ENCODE peak calls at places on chromosomes 3 and 15, in six cellular contexts. One of them, this sample, is unnamed.

GRCh38 chr15:41495736-41496599 is 2.3 kb downstream of the ITPKA start:
- DNase-seq in endothelial cell of umbilical vein: no peak
- DNase-seq in ovary: no peak
- DNase-seq in esophagus muscularis mucosa: no peak
- DNase-seq in AG04450: no peak
- DNase-seq in transverse colon: peak
- DNase-seq in this sample: no peak

GRCh38 chr3:107431048-107431297 is 53.7 kb downstream of the CCDC54 start:
- DNase-seq in transverse colon: peak
- DNase-seq in esophagus muscularis mucosa: no peak
- DNase-seq in endothelial cell of umbilical vein: peak
- DNase-seq in ovary: no peak
- DNase-seq in AG04450: no peak
- DNase-seq in this sample: no peak

GRCh38 chr3:14166877-14167605 is 11.4 kb downstream of the XPC start:
- DNase-seq in esophagus muscularis mucosa: no peak
- DNase-seq in transverse colon: no peak
- DNase-seq in ovary: no peak
- DNase-seq in endothelial cell of umbilical vein: no peak
- DNase-seq in AG04450: no peak
- DNase-seq in this sample: no peak

GRCh38 chr15:80434926-80435720 is 30.9 kb downstream of the ARNT2 start:
- DNase-seq in ovary: peak
- DNase-seq in endothelial cell of umbilical vein: no peak
- DNase-seq in transverse colon: no peak
- DNase-seq in esophagus muscularis mucosa: no peak
- DNase-seq in AG04450: no peak
- DNase-seq in this sample: no peak

GRCh38 chr3:189813652-189814245 is 182.6 kb downstream of the TP63 start:
- DNase-seq in ovary: no peak
- DNase-seq in transverse colon: no peak
- DNase-seq in endothelial cell of umbilical vein: no peak
- DNase-seq in esophagus muscularis mucosa: no peak
- DNase-seq in AG04450: no peak
- DNase-seq in this sample: no peak

GRCh38 chr3:39499651-39500273 is 32.3 kb downstream of the MOBP start:
- DNase-seq in endothelial cell of umbilical vein: no peak
- DNase-seq in AG04450: no peak
- DNase-seq in ovary: no peak
- DNase-seq in esophagus muscularis mucosa: no peak
- DNase-seq in transverse colon: no peak
- DNase-seq in this sample: no peak

GRCh38 chr3:31968927-31969418 is 12.1 kb downstream of the OSBPL10 start:
- DNase-seq in AG04450: peak
- DNase-seq in esophagus muscularis mucosa: peak
- DNase-seq in ovary: no peak
- DNase-seq in transverse colon: no peak
- DNase-seq in endothelial cell of umbilical vein: peak
- DNase-seq in this sample: no peak

GRCh38 chr3:123383101-123384053 is 65.5 kb downstream of the ADCY5 start:
- DNase-seq in ovary: peak
- DNase-seq in AG04450: no peak
- DNase-seq in endothelial cell of umbilical vein: no peak
- DNase-seq in transverse colon: no peak
- DNase-seq in esophagus muscularis mucosa: no peak
- DNase-seq in this sample: no peak

GRCh38 chr3:173396191-173397041 is 1.1 kb upstream of the NLGN1 start:
- DNase-seq in ovary: no peak
- DNase-seq in AG04450: no peak
- DNase-seq in endothelial cell of umbilical vein: peak
- DNase-seq in esophagus muscularis mucosa: no peak
- DNase-seq in transverse colon: no peak
- DNase-seq in this sample: no peak

GRCh38 chr3:69997486-69998307 is 1.8 kb upstream of the SAMMSON start:
- DNase-seq in transverse colon: no peak
- DNase-seq in esophagus muscularis mucosa: no peak
- DNase-seq in AG04450: no peak
- DNase-seq in ovary: no peak
- DNase-seq in endothelial cell of umbilical vein: no peak
- DNase-seq in this sample: no peak

GRCh38 chr3:106249159-106249558 is 380.3 kb upstream of the CBLB start:
- DNase-seq in ovary: no peak
- DNase-seq in endothelial cell of umbilical vein: no peak
- DNase-seq in transverse colon: no peak
- DNase-seq in AG04450: peak
- DNase-seq in esophagus muscularis mucosa: no peak
- DNase-seq in this sample: no peak

GRCh38 chr15:90891346-90891949 is 7.1 kb downstream of the FES start:
- DNase-seq in esophagus muscularis mucosa: no peak
- DNase-seq in ovary: no peak
- DNase-seq in transverse colon: no peak
- DNase-seq in AG04450: no peak
- DNase-seq in endothelial cell of umbilical vein: no peak
- DNase-seq in this sample: no peak

GRCh38 chr3:159080821-159081220 is 279.0 kb downstream of the MFSD1 start:
- DNase-seq in esophagus muscularis mucosa: no peak
- DNase-seq in transverse colon: no peak
- DNase-seq in endothelial cell of umbilical vein: no peak
- DNase-seq in ovary: no peak
- DNase-seq in AG04450: no peak
- DNase-seq in this sample: no peak

GRCh38 chr15:57376695-57377477 is 581 bp downstream of the CGNL1 start:
- DNase-seq in ovary: no peak
- DNase-seq in transverse colon: no peak
- DNase-seq in endothelial cell of umbilical vein: peak
- DNase-seq in esophagus muscularis mucosa: no peak
- DNase-seq in AG04450: no peak
- DNase-seq in this sample: no peak

GRCh38 chr3:139718415-139718814 is 40.6 kb upstream of the NMNAT3 start:
- DNase-seq in esophagus muscularis mucosa: no peak
- DNase-seq in AG04450: no peak
- DNase-seq in transverse colon: peak
- DNase-seq in endothelial cell of umbilical vein: no peak
- DNase-seq in ovary: peak
- DNase-seq in this sample: no peak

GRCh38 chr3:153252963-153253362 is 90.9 kb downstream of the RAP2B start:
- DNase-seq in ovary: no peak
- DNase-seq in endothelial cell of umbilical vein: no peak
- DNase-seq in AG04450: no peak
- DNase-seq in esophagus muscularis mucosa: no peak
- DNase-seq in transverse colon: no peak
- DNase-seq in this sample: no peak

GRCh38 chr15:32794973-32795372 is 77.2 kb downstream of the GREM1 start:
- DNase-seq in ovary: no peak
- DNase-seq in AG04450: no peak
- DNase-seq in esophagus muscularis mucosa: no peak
- DNase-seq in transverse colon: no peak
- DNase-seq in endothelial cell of umbilical vein: no peak
- DNase-seq in this sample: no peak

GRCh38 chr3:134650431-134651346 is at the start of gene KY:
- DNase-seq in transverse colon: peak
- DNase-seq in AG04450: no peak
- DNase-seq in ovary: peak
- DNase-seq in endothelial cell of umbilical vein: no peak
- DNase-seq in esophagus muscularis mucosa: peak
- DNase-seq in this sample: no peak
- TF ChIP-seq CTCF in transverse colon: no peak
- TF ChIP-seq CTCF in AG04450: peak
- TF ChIP-seq CTCF in ovary: no peak
- TF ChIP-seq CTCF in endothelial cell of umbilical vein: no peak
- TF ChIP-seq CTCF in esophagus muscularis mucosa: peak
- TF ChIP-seq CTCF in this sample: no peak

DNA sequence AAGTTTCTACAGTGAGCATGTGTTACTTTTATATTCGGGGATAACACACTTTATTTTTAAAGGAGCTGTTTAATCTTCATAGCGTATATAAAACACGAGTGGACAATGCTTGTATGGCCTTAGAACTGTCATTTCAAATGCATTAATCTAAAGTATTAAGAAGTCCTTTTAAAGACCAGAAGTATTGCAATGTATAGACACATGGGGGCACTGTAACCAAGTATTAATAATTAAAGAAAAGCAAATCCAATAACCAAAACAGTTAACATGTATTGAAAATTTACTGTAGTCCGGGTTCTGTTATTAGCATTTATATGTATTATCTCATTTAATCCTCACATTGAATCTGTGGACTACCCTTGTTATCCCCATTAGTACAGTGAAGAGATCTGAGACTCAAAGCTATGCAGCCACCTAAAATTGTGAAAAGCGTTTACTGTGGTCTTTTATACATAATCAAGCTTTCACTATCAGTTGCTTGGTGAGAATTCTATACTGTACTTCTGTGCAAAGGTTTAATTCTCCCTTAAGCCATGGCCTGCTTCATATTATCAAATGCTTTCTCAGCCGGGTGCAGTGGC is 10.1 kb downstream of the ARL14 start:
- DNase-seq in endothelial cell of umbilical vein: peak
- DNase-seq in transverse colon: no peak
- DNase-seq in ovary: no peak
- DNase-seq in esophagus muscularis mucosa: no peak
- DNase-seq in AG04450: no peak
- DNase-seq in this sample: no peak
- TF ChIP-seq CTCF in endothelial cell of umbilical vein: peak
- TF ChIP-seq CTCF in transverse colon: no peak
- TF ChIP-seq CTCF in ovary: no peak
- TF ChIP-seq CTCF in esophagus muscularis mucosa: no peak
- TF ChIP-seq CTCF in AG04450: peak
- TF ChIP-seq CTCF in this sample: peak

GRCh38 chr3:44883213-44883955 is 9.0 kb downstream of the TGM4 start:
- DNase-seq in ovary: no peak
- DNase-seq in transverse colon: no peak
- DNase-seq in esophagus muscularis mucosa: no peak
- DNase-seq in endothelial cell of umbilical vein: no peak
- DNase-seq in AG04450: no peak
- DNase-seq in this sample: no peak
- TF ChIP-seq CTCF in ovary: no peak
- TF ChIP-seq CTCF in transverse colon: no peak
- TF ChIP-seq CTCF in esophagus muscularis mucosa: no peak
- TF ChIP-seq CTCF in endothelial cell of umbilical vein: no peak
- TF ChIP-seq CTCF in AG04450: no peak
- TF ChIP-seq CTCF in this sample: no peak

GRCh38 chr3:142981108-142981507 is 17.6 kb upstream of the PAQR9 start:
- DNase-seq in AG04450: no peak
- DNase-seq in esophagus muscularis mucosa: no peak
- DNase-seq in ovary: no peak
- DNase-seq in endothelial cell of umbilical vein: no peak
- DNase-seq in transverse colon: no peak
- DNase-seq in this sample: no peak

GRCh38 chr3:142984255-142984654 is 17.1 kb upstream of the U2SURP start:
- DNase-seq in transverse colon: no peak
- DNase-seq in ovary: no peak
- DNase-seq in AG04450: no peak
- DNase-seq in endothelial cell of umbilical vein: no peak
- DNase-seq in esophagus muscularis mucosa: no peak
- DNase-seq in this sample: no peak

GRCh38 chr3:142977399-142977728 is 13.9 kb upstream of the PAQR9 start:
- DNase-seq in endothelial cell of umbilical vein: no peak
- DNase-seq in AG04450: no peak
- DNase-seq in transverse colon: no peak
- DNase-seq in ovary: no peak
- DNase-seq in esophagus muscularis mucosa: no peak
- DNase-seq in this sample: no peak

GRCh38 chr3:142983318-142983717 is 18.1 kb upstream of the U2SURP start:
- DNase-seq in transverse colon: no peak
- DNase-seq in AG04450: no peak
- DNase-seq in ovary: no peak
- DNase-seq in esophagus muscularis mucosa: no peak
- DNase-seq in endothelial cell of umbilical vein: no peak
- DNase-seq in this sample: no peak

DNA sequence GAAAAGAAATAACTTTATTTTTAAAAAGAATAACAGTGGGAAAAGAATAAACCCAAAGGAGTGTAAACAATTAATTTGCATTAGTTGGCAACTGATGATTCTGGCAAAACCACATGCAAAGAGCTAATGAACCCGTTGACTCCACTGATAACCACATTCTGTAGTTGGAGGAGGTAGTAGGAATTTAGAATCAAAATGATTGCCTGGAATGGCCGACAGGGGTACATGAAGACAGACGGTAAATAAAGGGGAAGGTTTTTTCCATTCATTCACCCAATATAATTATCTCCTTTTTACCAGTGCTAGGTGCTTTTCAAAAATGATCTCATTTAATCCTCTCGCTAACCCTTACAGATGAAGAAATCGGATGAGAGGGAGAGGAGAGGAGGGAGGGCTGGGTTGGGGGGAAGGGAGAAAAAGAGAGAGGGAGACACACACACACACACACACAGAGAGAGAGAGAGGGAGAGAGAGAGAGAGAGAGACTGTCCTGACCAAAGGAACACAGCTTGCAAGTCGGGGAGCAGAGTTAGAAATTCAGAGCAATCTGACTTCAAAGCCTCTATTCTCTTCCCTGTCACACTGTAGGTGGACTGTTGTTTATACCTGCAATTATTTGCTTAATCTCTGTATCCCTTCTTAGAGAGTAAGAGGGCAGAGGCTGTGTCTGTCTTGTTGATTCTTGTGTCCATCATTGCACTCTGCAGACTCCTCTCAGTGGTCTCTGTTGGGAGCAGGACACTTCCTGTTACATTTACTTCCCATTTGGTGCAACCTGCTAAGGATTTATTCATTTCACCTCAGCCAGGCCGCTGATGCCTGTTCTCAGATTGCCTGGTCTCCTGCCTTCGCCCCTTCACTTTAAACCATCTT is 18.7 kb upstream of the PAQR9 start:
- DNase-seq in AG04450: no peak
- DNase-seq in endothelial cell of umbilical vein: no peak
- DNase-seq in esophagus muscularis mucosa: no peak
- DNase-seq in ovary: no peak
- DNase-seq in transverse colon: no peak
- DNase-seq in this sample: no peak
- TF ChIP-seq CTCF in AG04450: no peak
- TF ChIP-seq CTCF in endothelial cell of umbilical vein: no peak
- TF ChIP-seq CTCF in esophagus muscularis mucosa: no peak
- TF ChIP-seq CTCF in ovary: no peak
- TF ChIP-seq CTCF in transverse colon: no peak
- TF ChIP-seq CTCF in this sample: no peak